ENCODE peak calls at places on chromosome 2, in eight cellular contexts. U is left ventricle myocardium inferior; M is CD8-positive, alpha-beta memory T cell; A is AG09309; E is astrocyte; V is neural progenitor cell; F is upper lobe of right lung; C is A673. H is an unnamed sample.

GRCh38 chr2:73203055-73203681 is 794 bp downstream of the NOTO start:
- DNase-seq in U (no peak), M (no peak), A (no peak), E (no peak), V (peak; percentile 34), F (peak; percentile 73), C (no peak), H (no peak)

GRCh38 chr2:241649927-241650326 is 12.4 kb downstream of the ATG4B start:
- DNase-seq in U (no peak), M (no peak), A (no peak), E (no peak), V (no peak), F (peak; percentile 57), C (no peak), H (no peak)

GRCh38 chr2:192196451-192197194 is 1.9 kb upstream of the TMEFF2 start:
- DNase-seq in U (no peak), M (no peak), A (no peak), E (no peak), V (peak; percentile 51), F (no peak), C (peak; percentile 40), H (no peak)

GRCh38 chr2:70930371-70931329 is 5.0 kb upstream of the ATP6V1B1 start:
- DNase-seq in U (no peak), M (no peak), A (no peak), E (no peak), V (no peak), F (no peak), C (no peak), H (peak; percentile 80)

GRCh38 chr2:136377423-136378382 is 259.8 kb upstream of the CXCR4 start:
- DNase-seq in U (no peak), M (no peak), A (no peak), E (no peak), V (no peak), F (no peak), C (peak; percentile 12), H (peak; percentile 43)

GRCh38 chr2:111898703-111899514 is 502 bp downstream of the MERTK start:
- DNase-seq in U (peak; percentile 41), M (peak; percentile 21), A (no peak), E (no peak), V (peak; percentile 68), F (no peak), C (peak; percentile 59), H (no peak)

GRCh38 chr2:214103199-214104001 is 307.5 kb upstream of the VWC2L start:
- DNase-seq in U (no peak), M (no peak), A (no peak), E (no peak), V (no peak), F (no peak), C (no peak), H (no peak)

GRCh38 chr2:64213607-64214275 is 69.5 kb upstream of the PELI1 start:
- DNase-seq in U (no peak), M (no peak), A (no peak), E (no peak), V (no peak), F (no peak), C (no peak), H (no peak)

GRCh38 chr2:102155703-102156515 is 13.4 kb downstream of the IL1R1 start:
- DNase-seq in U (no peak), M (no peak), A (no peak), E (no peak), V (no peak), F (no peak), C (no peak), H (no peak)

GRCh38 chr2:124804014-124804940 is 779.2 kb downstream of the CNTNAP5 start:
- DNase-seq in U (no peak), M (no peak), A (no peak), E (no peak), V (peak; percentile 71), F (no peak), C (peak; percentile 49), H (no peak)

DNA sequence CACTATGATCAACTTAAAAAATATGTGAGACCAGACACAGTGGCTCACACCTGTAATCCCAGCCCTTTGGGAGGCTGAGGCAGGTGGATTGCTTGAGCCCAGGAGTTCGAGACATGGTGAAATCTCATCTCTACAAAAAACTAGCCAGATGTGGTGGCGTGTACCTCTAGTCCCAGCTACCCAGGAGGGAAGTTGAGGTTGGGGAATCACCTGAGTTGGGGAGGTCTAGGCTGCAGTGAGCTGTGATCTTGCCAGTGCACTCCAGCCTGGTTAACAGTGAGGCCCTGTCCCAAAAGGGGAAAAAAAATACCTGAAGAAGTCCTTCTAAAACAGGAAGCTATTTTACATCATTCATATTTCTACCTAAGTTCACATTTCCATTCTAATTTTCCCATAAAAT is 144.0 kb downstream of the EML6 start:
- DNase-seq in U (no peak), M (no peak), A (no peak), E (no peak), V (no peak), F (no peak), C (no peak), H (no peak)
- H3K4me3 ChIP-seq in U (no peak overlapping the region), M (no peak overlapping the region), A (no peak overlapping the region), E (no peak overlapping the region), V (no peak overlapping the region), F (no peak overlapping the region), C (no peak overlapping the region), H (no peak overlapping the region)

GRCh38 chr2:139293992-139294548 is 513.9 kb upstream of the NXPH2 start:
- DNase-seq in U (no peak), M (no peak), A (no peak), E (no peak), V (no peak), F (no peak), C (no peak), H (no peak)
- H3K4me3 ChIP-seq in U (no peak overlapping the region), M (no peak overlapping the region), A (no peak overlapping the region), E (no peak overlapping the region), V (no peak overlapping the region), F (no peak overlapping the region), C (no peak overlapping the region), H (no peak overlapping the region)

DNA sequence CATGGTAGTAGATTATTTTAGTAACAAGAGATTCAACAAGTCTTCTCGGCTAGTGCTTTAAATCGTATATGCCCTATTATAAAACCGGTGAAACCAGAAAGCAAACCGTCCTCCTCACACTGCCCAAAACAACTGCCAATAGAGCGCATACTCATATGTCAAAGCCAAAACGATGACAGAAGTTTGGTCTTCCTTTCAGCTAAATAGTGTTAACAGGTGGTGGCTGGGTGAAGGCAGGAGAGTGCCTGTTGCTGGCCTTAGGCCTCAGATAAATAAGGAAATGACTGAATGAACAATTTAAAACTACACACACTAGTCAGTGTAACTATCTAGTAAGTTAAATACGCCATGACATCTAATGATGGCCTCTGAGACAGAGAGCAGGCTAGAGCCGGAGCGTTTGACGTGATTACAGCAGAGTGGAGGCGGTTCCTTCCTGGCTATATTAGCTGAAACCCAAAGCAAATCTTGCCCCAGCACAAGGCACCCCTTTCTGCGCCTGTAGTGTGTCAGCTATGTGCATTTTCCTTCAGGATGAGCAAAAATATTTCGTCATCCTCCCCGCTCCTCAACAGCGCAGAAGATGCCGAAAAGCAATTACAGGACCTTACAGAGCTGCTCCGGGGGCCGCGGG is 1.6 kb downstream of the LONRF2 start:
- DNase-seq in U (no peak), M (no peak), A (no peak), E (no peak), V (no peak), F (no peak), C (no peak), H (no peak)
- H3K4me3 ChIP-seq in U (peak overlapping the region; percentile 72), M (no peak overlapping the region), A (no peak overlapping the region), E (peak overlapping the region; percentile 52), V (peak overlapping the region; percentile 54), F (peak overlapping the region; percentile 48), C (peak overlapping the region; percentile 46), H (peak overlapping the region; percentile 67)

GRCh38 chr2:239222346-239223028 is 178.3 kb downstream of the HDAC4 start:
- DNase-seq in U (no peak), M (no peak), A (no peak), E (no peak), V (no peak), F (no peak), C (no peak), H (no peak)
- H3K4me3 ChIP-seq in U (peak overlapping the region; percentile 51), M (no peak overlapping the region), A (no peak overlapping the region), E (no peak overlapping the region), V (no peak overlapping the region), F (peak overlapping the region; percentile 18), C (no peak overlapping the region), H (peak overlapping the region; percentile 27)

GRCh38 chr2:238847432-238847801 is 468 bp upstream of the TWIST2 start:
- DNase-seq in U (no peak), M (no peak), A (no peak), E (no peak), V (no peak), F (no peak), C (no peak), H (no peak)
- H3K4me3 ChIP-seq in U (peak overlapping the region; percentile 67), M (no peak overlapping the region), A (peak overlapping the region; percentile 71), E (peak overlapping the region; percentile 93), V (peak overlapping the region; percentile 56), F (peak overlapping the region; percentile 63), C (peak overlapping the region; percentile 40), H (peak overlapping the region; percentile 89)

H was measured in vagina.